ENCODE peak calls at places on chromosomes 2 and 18, in four cellular contexts. One of them, this sample, is unnamed.

GRCh38 chr2:241272298-241272721 is 43.2 kb downstream of the HDLBP start:
- DNase-seq in 8988T: no peak
- DNase-seq in sciatic nerve: peak
- DNase-seq in ovary: peak
- DNase-seq in this sample: peak

GRCh38 chr18:47172476-47172875 is 3.7 kb downstream of the IER3IP1 start:
- DNase-seq in 8988T: no peak
- DNase-seq in sciatic nerve: no peak
- DNase-seq in ovary: no peak
- DNase-seq in this sample: no peak

GRCh38 chr18:48542513-48543181 is 3.8 kb downstream of the CTIF start:
- DNase-seq in ovary: no peak
- DNase-seq in sciatic nerve: no peak
- DNase-seq in 8988T: no peak
- DNase-seq in this sample: no peak

GRCh38 chr2:200454839-200455801 is 54.7 kb downstream of the KCTD18 start:
- DNase-seq in ovary: no peak
- DNase-seq in sciatic nerve: no peak
- DNase-seq in 8988T: no peak
- DNase-seq in this sample: no peak

GRCh38 chr18:68316636-68317035 is 398.3 kb downstream of the TMX3 start:
- DNase-seq in 8988T: no peak
- DNase-seq in sciatic nerve: no peak
- DNase-seq in ovary: no peak
- DNase-seq in this sample: no peak

GRCh38 chr2:98702127-98702802 is 28.7 kb downstream of the MGAT4A start:
- DNase-seq in sciatic nerve: no peak
- DNase-seq in 8988T: no peak
- DNase-seq in ovary: no peak
- DNase-seq in this sample: no peak

GRCh38 chr2:55490554-55490953 is 29.0 kb upstream of the CFAP36 start:
- DNase-seq in sciatic nerve: peak
- DNase-seq in ovary: peak
- DNase-seq in 8988T: no peak
- DNase-seq in this sample: no peak

GRCh38 chr2:37589298-37589697 is 82.1 kb downstream of the CDC42EP3 start:
- DNase-seq in sciatic nerve: no peak
- DNase-seq in ovary: no peak
- DNase-seq in 8988T: no peak
- DNase-seq in this sample: no peak

GRCh38 chr2:173298536-173299097 is 56.1 kb upstream of the CDCA7 start:
- DNase-seq in sciatic nerve: no peak
- DNase-seq in 8988T: no peak
- DNase-seq in ovary: no peak
- DNase-seq in this sample: no peak

GRCh38 chr2:152054593-152054992 is 44.3 kb downstream of the CACNB4 start:
- DNase-seq in 8988T: no peak
- DNase-seq in ovary: no peak
- DNase-seq in sciatic nerve: no peak
- DNase-seq in this sample: no peak

GRCh38 chr2:192585418-192585817 is 390.7 kb upstream of the TMEFF2 start:
- DNase-seq in 8988T: no peak
- DNase-seq in ovary: no peak
- DNase-seq in sciatic nerve: no peak
- DNase-seq in this sample: no peak

GRCh38 chr2:215885621-215886020 is 127.7 kb downstream of the MREG start:
- DNase-seq in ovary: no peak
- DNase-seq in sciatic nerve: no peak
- DNase-seq in 8988T: no peak
- DNase-seq in this sample: no peak

GRCh38 chr2:234286118-234286598 is 210.7 kb downstream of the ARL4C start:
- DNase-seq in 8988T: no peak
- DNase-seq in ovary: no peak
- DNase-seq in sciatic nerve: no peak
- DNase-seq in this sample: no peak

GRCh38 chr2:219308142-219309093 is 783 bp downstream of the PTPRN start:
- DNase-seq in 8988T: peak
- DNase-seq in sciatic nerve: peak
- DNase-seq in ovary: peak
- DNase-seq in this sample: peak

GRCh38 chr18:48678237-48679115 is 139.6 kb downstream of the CTIF start:
- DNase-seq in sciatic nerve: no peak
- DNase-seq in 8988T: no peak
- DNase-seq in ovary: peak
- DNase-seq in this sample: no peak

GRCh38 chr2:120522151-120522751 is 176.3 kb downstream of the INHBB start:
- DNase-seq in sciatic nerve: no peak
- DNase-seq in 8988T: no peak
- DNase-seq in ovary: no peak
- DNase-seq in this sample: no peak

GRCh38 chr2:159807183-159808037 is 9.4 kb upstream of the CD302 start:
- DNase-seq in ovary: peak
- DNase-seq in sciatic nerve: no peak
- DNase-seq in 8988T: peak
- DNase-seq in this sample: no peak

GRCh38 chr2:43183743-43184142 is 42.7 kb downstream of the ZFP36L2 start:
- DNase-seq in 8988T: no peak
- DNase-seq in sciatic nerve: no peak
- DNase-seq in ovary: no peak
- DNase-seq in this sample: no peak

GRCh38 chr2:128594953-128595677 is 276.4 kb upstream of the HS6ST1 start:
- DNase-seq in sciatic nerve: peak
- DNase-seq in 8988T: no peak
- DNase-seq in ovary: no peak
- DNase-seq in this sample: no peak

GRCh38 chr18:39453356-39453755 is 1887.8 kb upstream of the CELF4 start:
- DNase-seq in sciatic nerve: no peak
- DNase-seq in ovary: no peak
- DNase-seq in 8988T: no peak
- DNase-seq in this sample: no peak

GRCh38 chr2:112836695-112837117 is at the start of gene IL1B:
- DNase-seq in ovary: no peak
- DNase-seq in sciatic nerve: no peak
- DNase-seq in 8988T: no peak
- DNase-seq in this sample: no peak

GRCh38 chr2:241768850-241769249 is 7.8 kb upstream of the GAL3ST2 start:
- DNase-seq in ovary: no peak
- DNase-seq in sciatic nerve: peak
- DNase-seq in 8988T: peak
- DNase-seq in this sample: no peak

GRCh38 chr2:40085786-40086185 is 306.7 kb upstream of the THUMPD2 start:
- DNase-seq in 8988T: no peak
- DNase-seq in sciatic nerve: no peak
- DNase-seq in ovary: no peak
- DNase-seq in this sample: no peak

GRCh38 chr2:64626963-64627760 is 26.6 kb downstream of the SERTAD2 start:
- DNase-seq in 8988T: no peak
- DNase-seq in ovary: no peak
- DNase-seq in sciatic nerve: no peak
- DNase-seq in this sample: no peak

GRCh38 chr2:158102446-158102845 is 770 bp downstream of the UPP2 start:
- DNase-seq in ovary: no peak
- DNase-seq in 8988T: no peak
- DNase-seq in sciatic nerve: no peak
- DNase-seq in this sample: no peak

GRCh38 chr2:109690822-109691541 is 76.8 kb downstream of the SOWAHC start:
- DNase-seq in 8988T: no peak
- DNase-seq in sciatic nerve: peak
- DNase-seq in ovary: peak
- DNase-seq in this sample: no peak

GRCh38 chr2:43251171-43251731 is 24.8 kb upstream of the ZFP36L2 start:
- DNase-seq in sciatic nerve: no peak
- DNase-seq in ovary: no peak
- DNase-seq in 8988T: no peak
- DNase-seq in this sample: no peak

GRCh38 chr2:8543412-8544167 is 138.3 kb upstream of the ID2 start:
- DNase-seq in sciatic nerve: peak
- DNase-seq in ovary: no peak
- DNase-seq in 8988T: no peak
- DNase-seq in this sample: peak

GRCh38 chr2:221293949-221294736 is 278.0 kb downstream of the EPHA4 start:
- DNase-seq in 8988T: no peak
- DNase-seq in ovary: no peak
- DNase-seq in sciatic nerve: no peak
- DNase-seq in this sample: no peak

GRCh38 chr2:156956161-156956560 is 301.3 kb upstream of the GALNT5 start:
- DNase-seq in 8988T: no peak
- DNase-seq in ovary: no peak
- DNase-seq in sciatic nerve: no peak
- DNase-seq in this sample: no peak

GRCh38 chr2:208384637-208385036 is 22.0 kb upstream of the PTH2R start:
- DNase-seq in sciatic nerve: no peak
- DNase-seq in 8988T: no peak
- DNase-seq in ovary: no peak
- DNase-seq in this sample: no peak

GRCh38 chr18:8503287-8503686 is 106.0 kb upstream of the RAB12 start:
- DNase-seq in sciatic nerve: no peak
- DNase-seq in ovary: no peak
- DNase-seq in 8988T: no peak
- DNase-seq in this sample: no peak

GRCh38 chr2:29249666-29250253 is 134.5 kb downstream of the CLIP4 start:
- DNase-seq in ovary: no peak
- DNase-seq in 8988T: no peak
- DNase-seq in sciatic nerve: no peak
- DNase-seq in this sample: no peak

GRCh38 chr18:11146947-11147345 is 2.4 kb downstream of the PIEZO2 start:
- DNase-seq in ovary: no peak
- DNase-seq in sciatic nerve: no peak
- DNase-seq in 8988T: no peak
- DNase-seq in this sample: no peak

GRCh38 chr2:163708265-163708664 is 27.5 kb downstream of the FIGN start:
- DNase-seq in 8988T: no peak
- DNase-seq in ovary: no peak
- DNase-seq in sciatic nerve: no peak
- DNase-seq in this sample: no peak

GRCh38 chr2:43375746-43376522 is 149.5 kb upstream of the ZFP36L2 start:
- DNase-seq in ovary: no peak
- DNase-seq in sciatic nerve: no peak
- DNase-seq in 8988T: no peak
- DNase-seq in this sample: no peak